ENCODE peak calls at places on chromosome 17, in four cellular contexts. Q, T, F and B are unnamed samples.

GRCh38 chr17:81665205-81666091 is 957 bp downstream of the OXLD1 start:
- DNase-seq in Q (peak; percentile 50), T (peak; percentile 47), F (peak; percentile 64), B (no peak)

GRCh38 chr17:64001763-64002529 is 3.8 kb downstream of the PRR29 start:
- DNase-seq in Q (peak; percentile 25), T (no peak), F (no peak), B (peak; percentile 75)

GRCh38 chr17:58764373-58764772 is 8.7 kb downstream of the PPM1E start:
- DNase-seq in Q (no peak), T (no peak), F (no peak), B (no peak)

GRCh38 chr17:31561469-31562412 is 170.3 kb downstream of the RAB11FIP4 start:
- DNase-seq in Q (no peak), T (no peak), F (no peak), B (peak; percentile 77)

GRCh38 chr17:72826602-72827001 is 265.9 kb downstream of the SLC39A11 start:
- DNase-seq in Q (peak; percentile 17), T (no peak), F (peak; percentile 35), B (no peak)

GRCh38 chr17:78976907-78977680 is 2.6 kb downstream of the LGALS3BP start:
- DNase-seq in Q (no peak), T (no peak), F (no peak), B (no peak)

GRCh38 chr17:80758793-80759673 is 214.4 kb downstream of the RPTOR start:
- DNase-seq in Q (no peak), T (peak; percentile 29), F (no peak), B (no peak)

GRCh38 chr17:2054262-2054739 is 602 bp upstream of the HIC1 start:
- DNase-seq in Q (no peak), T (no peak), F (no peak), B (peak; percentile 58)

GRCh38 chr17:7340179-7340578 is 3.9 kb downstream of the ACAP1 start:
- DNase-seq in Q (no peak), T (no peak), F (no peak), B (no peak)

GRCh38 chr17:10836966-10837599 is 804 bp downstream of the PIRT start:
- DNase-seq in Q (no peak), T (no peak), F (no peak), B (no peak)

GRCh38 chr17:64771980-64772844 is 110.1 kb upstream of the SMURF2 start:
- DNase-seq in Q (no peak), T (no peak), F (no peak), B (peak; percentile 13)

GRCh38 chr17:27798376-27798775 is 2.0 kb downstream of the NOS2 start:
- DNase-seq in Q (no peak), T (no peak), F (no peak), B (no peak)

GRCh38 chr17:1365445-1366039 is 34.5 kb downstream of the YWHAE start:
- DNase-seq in Q (peak; percentile 40), T (peak; percentile 70), F (peak; percentile 82), B (peak; percentile 86)

GRCh38 chr17:34412965-34413441 is 50.0 kb upstream of the CCL1 start:
- DNase-seq in Q (peak; percentile 52), T (no peak), F (no peak), B (peak; percentile 44)

GRCh38 chr17:10598620-10599019 is 49.2 kb upstream of the MYH2 start:
- DNase-seq in Q (no peak), T (no peak), F (no peak), B (no peak)

GRCh38 chr17:1201132-1201702 is 21.4 kb upstream of the ABR start:
- DNase-seq in Q (no peak), T (no peak), F (no peak), B (no peak)

GRCh38 chr17:45787656-45788055 is 3.5 kb downstream of the CRHR1 start:
- DNase-seq in Q (no peak), T (no peak), F (no peak), B (no peak)

GRCh38 chr17:3890082-3890892 is 2.6 kb downstream of the CAMKK1 start:
- DNase-seq in Q (peak; percentile 30), T (no peak), F (peak; percentile 98), B (peak; percentile 77)

GRCh38 chr17:82520041-82520910 is 744 bp downstream of the FOXK2 start:
- DNase-seq in Q (peak; percentile 49), T (no peak), F (no peak), B (no peak)

GRCh38 chr17:82235056-82235774 is 6.4 kb downstream of the SLC16A3 start:
- DNase-seq in Q (no peak), T (no peak), F (no peak), B (no peak)

GRCh38 chr17:1484060-1484535 is 8.4 kb downstream of the MYO1C start:
- DNase-seq in Q (no peak), T (no peak), F (no peak), B (no peak)

GRCh38 chr17:45782889-45783592 is 1.1 kb upstream of the CRHR1 start:
- DNase-seq in Q (peak; percentile 77), T (no peak), F (peak; percentile 76), B (peak; percentile 11)

GRCh38 chr17:38719943-38720641 is 10.0 kb upstream of the CISD3 start:
- DNase-seq in Q (peak; percentile 81), T (no peak), F (no peak), B (no peak)

GRCh38 chr17:18980682-18981384 is 23.7 kb downstream of the FAM83G start:
- DNase-seq in Q (no peak), T (peak; percentile 60), F (no peak), B (no peak)

GRCh38 chr17:34721326-34721725 is 141.9 kb downstream of the TMEM132E start:
- DNase-seq in Q (no peak), T (no peak), F (no peak), B (no peak)

GRCh38 chr17:33269337-33270060 is 23.6 kb downstream of the ASIC2 start:
- DNase-seq in Q (no peak), T (no peak), F (no peak), B (no peak)
- TF ChIP-seq MYC in Q (no peak), T (no peak), F (no peak), B (no peak)

GRCh38 chr17:77128895-77129567 is 11.7 kb upstream of the SEC14L1 start:
- DNase-seq in Q (no peak), T (no peak), F (no peak), B (no peak)

GRCh38 chr17:77130521-77130920 is 10.2 kb upstream of the SEC14L1 start:
- DNase-seq in Q (no peak), T (no peak), F (no peak), B (no peak)

GRCh38 chr17:77131919-77132318 is 8.8 kb upstream of the SEC14L1 start:
- DNase-seq in Q (no peak), T (peak; percentile 78), F (no peak), B (peak; percentile 70)

GRCh38 chr17:77127735-77128361 is 12.9 kb upstream of the SEC14L1 start:
- DNase-seq in Q (no peak), T (no peak), F (no peak), B (no peak)

GRCh38 chr17:77129568-77130301 is 11.0 kb upstream of the SEC14L1 start:
- DNase-seq in Q (no peak), T (no peak), F (no peak), B (no peak)
- TF ChIP-seq JUN in Q (no peak), T (no peak), F (no peak), B (no peak)

GRCh38 chr17:50778471-50778870 is 11.2 kb upstream of the ANKRD40CL start:
- DNase-seq in Q (no peak), T (no peak), F (no peak), B (no peak)

GRCh38 chr17:50781167-50781566 is 13.8 kb upstream of the ANKRD40CL start:
- DNase-seq in Q (no peak), T (no peak), F (no peak), B (no peak)

GRCh38 chr17:50783193-50783660 is 15.9 kb upstream of the ANKRD40CL start:
- DNase-seq in Q (peak; percentile 93), T (peak; percentile 86), F (peak; percentile 99), B (peak; percentile 87)

GRCh38 chr17:50778988-50779387 is 11.7 kb upstream of the ANKRD40CL start:
- DNase-seq in Q (no peak), T (no peak), F (no peak), B (no peak)

DNA sequence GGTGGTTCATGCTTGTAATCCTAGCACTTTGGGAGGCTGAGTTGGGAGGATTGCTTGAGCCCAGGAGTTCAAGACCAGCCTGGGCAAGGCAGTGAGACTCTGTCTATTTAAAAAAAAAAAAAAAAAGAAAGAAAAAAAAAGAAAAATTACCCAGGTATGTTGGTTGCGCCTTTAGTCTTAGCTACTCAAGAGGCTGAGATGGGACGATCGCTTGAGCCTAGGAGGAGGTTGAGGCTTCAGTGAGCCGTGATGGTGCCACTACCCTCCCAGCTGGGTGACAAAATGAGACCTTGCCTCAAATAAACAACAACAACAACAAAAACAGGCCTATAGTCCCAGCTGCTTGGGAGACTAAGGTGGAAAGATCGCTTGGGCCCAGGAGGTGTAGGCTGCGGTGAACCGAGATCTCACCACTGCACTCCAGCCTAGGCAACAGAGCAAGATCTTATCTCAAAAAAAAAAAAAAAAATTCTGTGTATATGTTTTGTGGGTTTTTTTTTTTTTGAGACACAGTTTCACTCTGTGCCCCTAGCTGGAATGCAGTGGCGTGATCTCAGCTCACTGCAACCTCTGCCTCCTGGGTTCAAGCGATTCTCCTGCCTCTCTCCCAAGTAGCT is 12.5 kb upstream of the ANKRD40CL start:
- DNase-seq in Q (no peak), T (no peak), F (no peak), B (no peak)
- TF ChIP-seq MYC in Q (no peak), T (no peak), F (no peak), B (no peak)

GRCh38 chr17:68318103-68318991 is 27.1 kb downstream of the ARSG start:
- DNase-seq in Q (no peak), T (peak; percentile 87), F (peak; percentile 43), B (no peak)
- TF ChIP-seq JUN in Q (no peak), T (no peak), F (no peak), B (no peak)

GRCh38 chr17:8702996-8703395 is 41.6 kb downstream of the CCDC42 start:
- DNase-seq in Q (no peak), T (no peak), F (no peak), B (no peak)
- TF ChIP-seq MYC in Q (no peak), T (no peak), F (no peak), B (no peak)

DNA sequence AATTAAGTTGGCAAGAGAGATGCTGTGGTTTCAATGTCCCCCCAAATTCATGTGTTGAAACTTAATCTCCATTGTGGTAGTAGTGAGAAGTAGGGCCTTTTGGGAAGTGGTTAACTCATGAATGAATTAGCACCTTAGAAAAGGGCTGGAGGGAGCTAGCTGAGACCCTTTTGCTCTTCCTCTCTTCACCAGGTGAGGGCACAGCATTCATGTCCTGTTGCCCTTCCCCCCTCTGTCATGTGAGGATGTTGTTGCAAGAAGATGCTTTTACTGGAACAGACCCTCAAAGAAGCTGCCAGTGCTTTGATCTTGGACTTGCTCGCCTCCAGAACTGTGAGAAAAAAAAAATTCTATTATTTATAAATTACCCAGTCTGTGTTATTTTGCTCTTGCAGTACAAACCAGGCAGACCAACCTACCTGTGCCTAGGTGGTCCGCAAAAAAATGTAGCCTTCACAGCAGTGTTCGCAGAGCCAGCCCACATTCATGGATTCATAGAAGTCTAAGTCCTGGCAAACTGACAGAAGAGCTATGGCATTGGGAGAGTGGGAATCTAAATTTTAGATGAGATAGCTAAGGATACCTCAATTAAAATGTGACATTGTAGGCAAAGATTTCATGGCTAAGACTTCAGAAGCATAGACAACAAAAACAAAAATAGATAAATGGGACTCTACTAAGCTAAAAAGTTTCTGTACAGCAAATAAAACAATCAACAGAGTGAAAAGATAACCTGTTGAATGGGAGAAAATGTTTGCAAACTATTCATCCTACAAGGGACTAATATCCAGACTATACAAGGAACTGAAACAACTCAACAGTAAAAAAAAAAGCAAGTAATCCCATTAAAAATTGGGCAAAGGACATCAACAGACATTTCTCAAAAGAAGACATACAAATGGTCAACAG is 32.0 kb upstream of the ABCA5 start:
- DNase-seq in Q (no peak), T (peak; percentile 44), F (no peak), B (peak; percentile 3)
- TF ChIP-seq JUN in Q (no peak), T (no peak), F (no peak), B (no peak)

GRCh38 chr17:48587276-48588073 is 2.6 kb downstream of the HOXB3 start:
- DNase-seq in Q (no peak), T (no peak), F (no peak), B (peak; percentile 65)
- TF ChIP-seq MYC in Q (no peak), T (no peak), F (no peak), B (no peak)

GRCh38 chr17:57375770-57376181 is 119.5 kb downstream of the MSI2 start:
- DNase-seq in Q (no peak), T (no peak), F (no peak), B (no peak)
- TF ChIP-seq JUN in Q (no peak), T (no peak), F (no peak), B (no peak)